ENCODE peak calls at places on chromosomes 5 and 9, in six cellular contexts. A, C, H, M, V and Y are unnamed samples.

GRCh38 chr9:37908698-37909186 is 4.8 kb upstream of the SLC25A51 start:
- DNase-seq in A (no peak), H (peak; percentile 25), C (no peak), M (no peak), V (no peak), Y (no peak)

GRCh38 chr9:8717146-8717545 is 917.6 kb upstream of the DMAC1 start:
- DNase-seq in C (peak; percentile 7), A (no peak), V (no peak), M (no peak), H (no peak), Y (no peak)

GRCh38 chr5:32329395-32329834 is 16.7 kb upstream of the MTMR12 start:
- DNase-seq in A (no peak), H (peak; percentile 68), C (peak; percentile 23), V (peak; percentile 80), M (peak; percentile 67), Y (peak; percentile 80)

GRCh38 chr9:130336027-130336595 is 70.6 kb downstream of the HMCN2 start:
- DNase-seq in H (no peak), M (no peak), A (no peak), C (no peak), V (no peak), Y (no peak)

GRCh38 chr5:141846031-141846430 is 32.2 kb downstream of the PCDH1 start:
- DNase-seq in M (peak; percentile 94), A (no peak), H (no peak), C (peak; percentile 54), V (peak; percentile 48), Y (peak; percentile 59)

GRCh38 chr5:115456539-115456938 is 88.0 kb downstream of the FEM1C start:
- DNase-seq in H (no peak), M (no peak), V (no peak), C (no peak), A (no peak), Y (no peak)

GRCh38 chr5:124741711-124742496 is 4.5 kb downstream of the ZNF608 start:
- DNase-seq in A (no peak), C (peak; percentile 99), M (peak; percentile 37), V (peak; percentile 96), H (no peak), Y (peak; percentile 78)

GRCh38 chr5:35849850-35850249 is 6.8 kb upstream of the IL7R start:
- DNase-seq in V (no peak), H (no peak), M (no peak), A (no peak), C (no peak), Y (no peak)

GRCh38 chr5:16572289-16573015 is 44.3 kb downstream of the RETREG1 start:
- DNase-seq in M (no peak), A (no peak), H (no peak), C (no peak), V (no peak), Y (no peak)

GRCh38 chr5:155633338-155633957 is 619.9 kb downstream of the KIF4B start:
- DNase-seq in M (no peak), H (no peak), C (no peak), V (no peak), A (no peak), Y (no peak)

GRCh38 chr5:181160144-181160754 is 12.9 kb downstream of the OR2V2 start:
- DNase-seq in C (peak; percentile 43), M (peak; percentile 74), V (peak; percentile 54), A (no peak), H (peak; percentile 29), Y (peak; percentile 55)

GRCh38 chr9:136011703-136012496 is 50.7 kb upstream of the UBAC1 start:
- DNase-seq in C (peak; percentile 47), M (no peak), H (peak; percentile 76), A (peak; percentile 26), V (no peak), Y (peak; percentile 79)

GRCh38 chr9:35490155-35490909 is 421 bp downstream of the RUSC2 start:
- DNase-seq in H (no peak), V (peak; percentile 40), A (no peak), M (peak; percentile 20), C (no peak), Y (peak; percentile 14)

GRCh38 chr9:75491533-75491932 is 398.9 kb upstream of the PCSK5 start:
- DNase-seq in C (no peak), M (no peak), H (no peak), A (no peak), V (no peak), Y (no peak)

GRCh38 chr5:65172486-65173129 is 309.1 kb downstream of the ADAMTS6 start:
- DNase-seq in V (no peak), C (peak; percentile 100), H (no peak), A (no peak), M (no peak), Y (no peak)

GRCh38 chr5:39891376-39891775 is 466.6 kb upstream of the DAB2 start:
- DNase-seq in H (no peak), A (no peak), C (peak; percentile 32), V (no peak), M (no peak), Y (no peak)

GRCh38 chr5:74257645-74258328 is 382.7 kb downstream of the ENC1 start:
- DNase-seq in C (peak; percentile 48), A (no peak), H (peak; percentile 68), V (no peak), M (no peak), Y (peak; percentile 20)

GRCh38 chr5:91850031-91850430 is 466.9 kb upstream of the ARRDC3 start:
- DNase-seq in M (no peak), V (no peak), H (no peak), A (no peak), C (peak; percentile 47), Y (no peak)

GRCh38 chr5:136115183-136115865 is 17.3 kb upstream of the SMAD5 start:
- DNase-seq in A (no peak), H (no peak), C (no peak), V (no peak), M (no peak), Y (no peak)

GRCh38 chr9:123002754-123003153 is 30.7 kb upstream of the GPR21 start:
- DNase-seq in A (no peak), H (no peak), V (no peak), M (no peak), C (peak; percentile 23), Y (no peak)

GRCh38 chr9:33752130-33752637 is 43.2 kb upstream of the PRSS3 start:
- DNase-seq in M (no peak), A (no peak), V (no peak), H (no peak), C (no peak), Y (no peak)

GRCh38 chr5:143932584-143932983 is 120.6 kb downstream of the HMHB1 start:
- DNase-seq in H (no peak), A (no peak), C (no peak), V (no peak), M (no peak), Y (no peak)

GRCh38 chr5:42843675-42844292 is 32.1 kb upstream of the SELENOP start:
- DNase-seq in H (no peak), C (no peak), V (no peak), M (no peak), A (no peak), Y (no peak)